ENCODE peak calls at places on chromosomes 3 and 15, in nine cellular contexts. One of them, this sample, is unnamed.

GRCh38 chr3:14534379-14535191 is 5.6 kb downstream of the GRIP2 start:
- DNase-seq in activated CD4-positive, alpha-beta memory T cell treated with anti-CD3 and anti-CD28 coated beads, Interleukin-2, amount 10 ng/mL, durations not matched to agents 7 days and 5 days: no peak
- DNase-seq in NCI-H1105 treated with DMSO at 0.1 percent for 48 hours: peak
- DNase-seq in choroid plexus epithelial cell: no peak
- DNase-seq in activated T-cell treated with anti-CD3 and anti-CD28 coated beads, Interleukin-2, amount 50 U/mL, for 1 hour: no peak
- DNase-seq in naive thymus-derived CD8-positive, alpha-beta T cell: no peak
- DNase-seq in T47D: no peak
- DNase-seq in T-helper 9 cell: no peak
- DNase-seq in naive B cell: no peak
- DNase-seq in this sample: peak

GRCh38 chr3:89679686-89680085 is 572.3 kb downstream of the EPHA3 start:
- DNase-seq in activated CD4-positive, alpha-beta memory T cell treated with anti-CD3 and anti-CD28 coated beads, Interleukin-2, amount 10 ng/mL, durations not matched to agents 7 days and 5 days: no peak
- DNase-seq in NCI-H1105 treated with DMSO at 0.1 percent for 48 hours: no peak
- DNase-seq in choroid plexus epithelial cell: no peak
- DNase-seq in activated T-cell treated with anti-CD3 and anti-CD28 coated beads, Interleukin-2, amount 50 U/mL, for 1 hour: no peak
- DNase-seq in naive thymus-derived CD8-positive, alpha-beta T cell: no peak
- DNase-seq in T47D: no peak
- DNase-seq in T-helper 9 cell: no peak
- DNase-seq in naive B cell: no peak
- DNase-seq in this sample: no peak

GRCh38 chr3:157079677-157080369 is 80.1 kb downstream of the CCNL1 start:
- DNase-seq in activated CD4-positive, alpha-beta memory T cell treated with anti-CD3 and anti-CD28 coated beads, Interleukin-2, amount 10 ng/mL, durations not matched to agents 7 days and 5 days: no peak
- DNase-seq in NCI-H1105 treated with DMSO at 0.1 percent for 48 hours: no peak
- DNase-seq in choroid plexus epithelial cell: peak
- DNase-seq in activated T-cell treated with anti-CD3 and anti-CD28 coated beads, Interleukin-2, amount 50 U/mL, for 1 hour: no peak
- DNase-seq in naive thymus-derived CD8-positive, alpha-beta T cell: no peak
- DNase-seq in T47D: no peak
- DNase-seq in T-helper 9 cell: no peak
- DNase-seq in naive B cell: no peak
- DNase-seq in this sample: no peak

GRCh38 chr3:192887701-192888100 is 30.0 kb downstream of the MB21D2 start:
- DNase-seq in activated CD4-positive, alpha-beta memory T cell treated with anti-CD3 and anti-CD28 coated beads, Interleukin-2, amount 10 ng/mL, durations not matched to agents 7 days and 5 days: peak
- DNase-seq in NCI-H1105 treated with DMSO at 0.1 percent for 48 hours: no peak
- DNase-seq in choroid plexus epithelial cell: no peak
- DNase-seq in activated T-cell treated with anti-CD3 and anti-CD28 coated beads, Interleukin-2, amount 50 U/mL, for 1 hour: no peak
- DNase-seq in naive thymus-derived CD8-positive, alpha-beta T cell: no peak
- DNase-seq in T47D: no peak
- DNase-seq in T-helper 9 cell: no peak
- DNase-seq in naive B cell: no peak
- DNase-seq in this sample: no peak

GRCh38 chr3:159765025-159765859 is 223.4 kb upstream of the IL12A start:
- DNase-seq in activated CD4-positive, alpha-beta memory T cell treated with anti-CD3 and anti-CD28 coated beads, Interleukin-2, amount 10 ng/mL, durations not matched to agents 7 days and 5 days: no peak
- DNase-seq in NCI-H1105 treated with DMSO at 0.1 percent for 48 hours: peak
- DNase-seq in choroid plexus epithelial cell: peak
- DNase-seq in activated T-cell treated with anti-CD3 and anti-CD28 coated beads, Interleukin-2, amount 50 U/mL, for 1 hour: no peak
- DNase-seq in naive thymus-derived CD8-positive, alpha-beta T cell: no peak
- DNase-seq in T47D: peak
- DNase-seq in T-helper 9 cell: no peak
- DNase-seq in naive B cell: peak
- DNase-seq in this sample: peak

GRCh38 chr3:56681963-56682457 is 1.1 kb downstream of the TASOR start:
- DNase-seq in activated CD4-positive, alpha-beta memory T cell treated with anti-CD3 and anti-CD28 coated beads, Interleukin-2, amount 10 ng/mL, durations not matched to agents 7 days and 5 days: no peak
- DNase-seq in NCI-H1105 treated with DMSO at 0.1 percent for 48 hours: no peak
- DNase-seq in choroid plexus epithelial cell: no peak
- DNase-seq in activated T-cell treated with anti-CD3 and anti-CD28 coated beads, Interleukin-2, amount 50 U/mL, for 1 hour: no peak
- DNase-seq in naive thymus-derived CD8-positive, alpha-beta T cell: no peak
- DNase-seq in T47D: no peak
- DNase-seq in T-helper 9 cell: no peak
- DNase-seq in naive B cell: no peak
- DNase-seq in this sample: no peak

GRCh38 chr3:65811050-65811766 is 227.5 kb downstream of the MAGI1 start:
- DNase-seq in activated CD4-positive, alpha-beta memory T cell treated with anti-CD3 and anti-CD28 coated beads, Interleukin-2, amount 10 ng/mL, durations not matched to agents 7 days and 5 days: no peak
- DNase-seq in NCI-H1105 treated with DMSO at 0.1 percent for 48 hours: no peak
- DNase-seq in choroid plexus epithelial cell: peak
- DNase-seq in activated T-cell treated with anti-CD3 and anti-CD28 coated beads, Interleukin-2, amount 50 U/mL, for 1 hour: no peak
- DNase-seq in naive thymus-derived CD8-positive, alpha-beta T cell: no peak
- DNase-seq in T47D: no peak
- DNase-seq in T-helper 9 cell: no peak
- DNase-seq in naive B cell: no peak
- DNase-seq in this sample: no peak

GRCh38 chr3:154885016-154885415 is 195.1 kb upstream of the MME start:
- DNase-seq in activated CD4-positive, alpha-beta memory T cell treated with anti-CD3 and anti-CD28 coated beads, Interleukin-2, amount 10 ng/mL, durations not matched to agents 7 days and 5 days: no peak
- DNase-seq in NCI-H1105 treated with DMSO at 0.1 percent for 48 hours: no peak
- DNase-seq in choroid plexus epithelial cell: peak
- DNase-seq in activated T-cell treated with anti-CD3 and anti-CD28 coated beads, Interleukin-2, amount 50 U/mL, for 1 hour: no peak
- DNase-seq in naive thymus-derived CD8-positive, alpha-beta T cell: no peak
- DNase-seq in T47D: no peak
- DNase-seq in T-helper 9 cell: no peak
- DNase-seq in naive B cell: no peak
- DNase-seq in this sample: no peak

GRCh38 chr3:11592460-11593298 is 51.0 kb downstream of the VGLL4 start:
- DNase-seq in activated CD4-positive, alpha-beta memory T cell treated with anti-CD3 and anti-CD28 coated beads, Interleukin-2, amount 10 ng/mL, durations not matched to agents 7 days and 5 days: no peak
- DNase-seq in NCI-H1105 treated with DMSO at 0.1 percent for 48 hours: no peak
- DNase-seq in choroid plexus epithelial cell: peak
- DNase-seq in activated T-cell treated with anti-CD3 and anti-CD28 coated beads, Interleukin-2, amount 50 U/mL, for 1 hour: no peak
- DNase-seq in naive thymus-derived CD8-positive, alpha-beta T cell: no peak
- DNase-seq in T47D: no peak
- DNase-seq in T-helper 9 cell: no peak
- DNase-seq in naive B cell: no peak
- DNase-seq in this sample: no peak

GRCh38 chr15:63483521-63484371 is 20.6 kb upstream of the USP3 start:
- DNase-seq in activated CD4-positive, alpha-beta memory T cell treated with anti-CD3 and anti-CD28 coated beads, Interleukin-2, amount 10 ng/mL, durations not matched to agents 7 days and 5 days: no peak
- DNase-seq in NCI-H1105 treated with DMSO at 0.1 percent for 48 hours: no peak
- DNase-seq in choroid plexus epithelial cell: peak
- DNase-seq in activated T-cell treated with anti-CD3 and anti-CD28 coated beads, Interleukin-2, amount 50 U/mL, for 1 hour: no peak
- DNase-seq in naive thymus-derived CD8-positive, alpha-beta T cell: no peak
- DNase-seq in T47D: no peak
- DNase-seq in T-helper 9 cell: no peak
- DNase-seq in naive B cell: no peak
- DNase-seq in this sample: no peak

GRCh38 chr3:108091498-108092259 is 848 bp upstream of the CD47 start:
- DNase-seq in activated CD4-positive, alpha-beta memory T cell treated with anti-CD3 and anti-CD28 coated beads, Interleukin-2, amount 10 ng/mL, durations not matched to agents 7 days and 5 days: no peak
- DNase-seq in NCI-H1105 treated with DMSO at 0.1 percent for 48 hours: no peak
- DNase-seq in choroid plexus epithelial cell: no peak
- DNase-seq in activated T-cell treated with anti-CD3 and anti-CD28 coated beads, Interleukin-2, amount 50 U/mL, for 1 hour: peak
- DNase-seq in naive thymus-derived CD8-positive, alpha-beta T cell: peak
- DNase-seq in T47D: peak
- DNase-seq in T-helper 9 cell: peak
- DNase-seq in naive B cell: no peak
- DNase-seq in this sample: peak

GRCh38 chr15:81106560-81106959 is 27.5 kb upstream of the CFAP161 start:
- DNase-seq in activated CD4-positive, alpha-beta memory T cell treated with anti-CD3 and anti-CD28 coated beads, Interleukin-2, amount 10 ng/mL, durations not matched to agents 7 days and 5 days: peak
- DNase-seq in NCI-H1105 treated with DMSO at 0.1 percent for 48 hours: peak
- DNase-seq in choroid plexus epithelial cell: peak
- DNase-seq in activated T-cell treated with anti-CD3 and anti-CD28 coated beads, Interleukin-2, amount 50 U/mL, for 1 hour: peak
- DNase-seq in naive thymus-derived CD8-positive, alpha-beta T cell: peak
- DNase-seq in T47D: peak
- DNase-seq in T-helper 9 cell: peak
- DNase-seq in naive B cell: peak
- DNase-seq in this sample: no peak

GRCh38 chr3:157738441-157738840 is 235.2 kb upstream of the VEPH1 start:
- DNase-seq in activated CD4-positive, alpha-beta memory T cell treated with anti-CD3 and anti-CD28 coated beads, Interleukin-2, amount 10 ng/mL, durations not matched to agents 7 days and 5 days: no peak
- DNase-seq in NCI-H1105 treated with DMSO at 0.1 percent for 48 hours: no peak
- DNase-seq in choroid plexus epithelial cell: no peak
- DNase-seq in activated T-cell treated with anti-CD3 and anti-CD28 coated beads, Interleukin-2, amount 50 U/mL, for 1 hour: no peak
- DNase-seq in naive thymus-derived CD8-positive, alpha-beta T cell: no peak
- DNase-seq in T47D: no peak
- DNase-seq in T-helper 9 cell: no peak
- DNase-seq in naive B cell: no peak
- DNase-seq in this sample: no peak

GRCh38 chr3:12741205-12741604 is 17.9 kb downstream of the TMEM40 start:
- DNase-seq in activated CD4-positive, alpha-beta memory T cell treated with anti-CD3 and anti-CD28 coated beads, Interleukin-2, amount 10 ng/mL, durations not matched to agents 7 days and 5 days: no peak
- DNase-seq in NCI-H1105 treated with DMSO at 0.1 percent for 48 hours: no peak
- DNase-seq in choroid plexus epithelial cell: no peak
- DNase-seq in activated T-cell treated with anti-CD3 and anti-CD28 coated beads, Interleukin-2, amount 50 U/mL, for 1 hour: no peak
- DNase-seq in naive thymus-derived CD8-positive, alpha-beta T cell: no peak
- DNase-seq in T47D: no peak
- DNase-seq in T-helper 9 cell: no peak
- DNase-seq in naive B cell: no peak
- DNase-seq in this sample: no peak

GRCh38 chr3:181709537-181710279 is 2.0 kb upstream of the SOX2 start:
- DNase-seq in activated CD4-positive, alpha-beta memory T cell treated with anti-CD3 and anti-CD28 coated beads, Interleukin-2, amount 10 ng/mL, durations not matched to agents 7 days and 5 days: peak
- DNase-seq in NCI-H1105 treated with DMSO at 0.1 percent for 48 hours: peak
- DNase-seq in choroid plexus epithelial cell: peak
- DNase-seq in activated T-cell treated with anti-CD3 and anti-CD28 coated beads, Interleukin-2, amount 50 U/mL, for 1 hour: peak
- DNase-seq in naive thymus-derived CD8-positive, alpha-beta T cell: no peak
- DNase-seq in T47D: peak
- DNase-seq in T-helper 9 cell: peak
- DNase-seq in naive B cell: peak
- DNase-seq in this sample: peak

GRCh38 chr3:149336925-149337324 is 3.5 kb upstream of the TM4SF18 start:
- DNase-seq in activated CD4-positive, alpha-beta memory T cell treated with anti-CD3 and anti-CD28 coated beads, Interleukin-2, amount 10 ng/mL, durations not matched to agents 7 days and 5 days: no peak
- DNase-seq in NCI-H1105 treated with DMSO at 0.1 percent for 48 hours: no peak
- DNase-seq in choroid plexus epithelial cell: no peak
- DNase-seq in activated T-cell treated with anti-CD3 and anti-CD28 coated beads, Interleukin-2, amount 50 U/mL, for 1 hour: no peak
- DNase-seq in naive thymus-derived CD8-positive, alpha-beta T cell: no peak
- DNase-seq in T47D: no peak
- DNase-seq in T-helper 9 cell: no peak
- DNase-seq in naive B cell: no peak
- DNase-seq in this sample: no peak

GRCh38 chr3:50333744-50334328 is 5.8 kb upstream of the TUSC2 start:
- DNase-seq in activated CD4-positive, alpha-beta memory T cell treated with anti-CD3 and anti-CD28 coated beads, Interleukin-2, amount 10 ng/mL, durations not matched to agents 7 days and 5 days: no peak
- DNase-seq in NCI-H1105 treated with DMSO at 0.1 percent for 48 hours: no peak
- DNase-seq in choroid plexus epithelial cell: peak
- DNase-seq in activated T-cell treated with anti-CD3 and anti-CD28 coated beads, Interleukin-2, amount 50 U/mL, for 1 hour: no peak
- DNase-seq in naive thymus-derived CD8-positive, alpha-beta T cell: no peak
- DNase-seq in T47D: no peak
- DNase-seq in T-helper 9 cell: no peak
- DNase-seq in naive B cell: no peak
- DNase-seq in this sample: no peak

GRCh38 chr3:106261915-106262683 is 393.3 kb upstream of the CBLB start:
- DNase-seq in activated CD4-positive, alpha-beta memory T cell treated with anti-CD3 and anti-CD28 coated beads, Interleukin-2, amount 10 ng/mL, durations not matched to agents 7 days and 5 days: no peak
- DNase-seq in NCI-H1105 treated with DMSO at 0.1 percent for 48 hours: no peak
- DNase-seq in choroid plexus epithelial cell: peak
- DNase-seq in activated T-cell treated with anti-CD3 and anti-CD28 coated beads, Interleukin-2, amount 50 U/mL, for 1 hour: no peak
- DNase-seq in naive thymus-derived CD8-positive, alpha-beta T cell: no peak
- DNase-seq in T47D: no peak
- DNase-seq in T-helper 9 cell: no peak
- DNase-seq in naive B cell: no peak
- DNase-seq in this sample: no peak

GRCh38 chr3:134074790-134075567 is 45.3 kb upstream of the SLCO2A1 start:
- DNase-seq in activated CD4-positive, alpha-beta memory T cell treated with anti-CD3 and anti-CD28 coated beads, Interleukin-2, amount 10 ng/mL, durations not matched to agents 7 days and 5 days: peak
- DNase-seq in NCI-H1105 treated with DMSO at 0.1 percent for 48 hours: no peak
- DNase-seq in choroid plexus epithelial cell: no peak
- DNase-seq in activated T-cell treated with anti-CD3 and anti-CD28 coated beads, Interleukin-2, amount 50 U/mL, for 1 hour: no peak
- DNase-seq in naive thymus-derived CD8-positive, alpha-beta T cell: no peak
- DNase-seq in T47D: no peak
- DNase-seq in T-helper 9 cell: no peak
- DNase-seq in naive B cell: no peak
- DNase-seq in this sample: peak

GRCh38 chr15:62736756-62737155 is 305.8 kb upstream of the TPM1 start:
- DNase-seq in activated CD4-positive, alpha-beta memory T cell treated with anti-CD3 and anti-CD28 coated beads, Interleukin-2, amount 10 ng/mL, durations not matched to agents 7 days and 5 days: no peak
- DNase-seq in NCI-H1105 treated with DMSO at 0.1 percent for 48 hours: no peak
- DNase-seq in choroid plexus epithelial cell: no peak
- DNase-seq in activated T-cell treated with anti-CD3 and anti-CD28 coated beads, Interleukin-2, amount 50 U/mL, for 1 hour: no peak
- DNase-seq in naive thymus-derived CD8-positive, alpha-beta T cell: no peak
- DNase-seq in T47D: no peak
- DNase-seq in T-helper 9 cell: no peak
- DNase-seq in naive B cell: no peak
- DNase-seq in this sample: no peak

GRCh38 chr3:25916286-25916685 is 126.4 kb downstream of the OXSM start:
- DNase-seq in activated CD4-positive, alpha-beta memory T cell treated with anti-CD3 and anti-CD28 coated beads, Interleukin-2, amount 10 ng/mL, durations not matched to agents 7 days and 5 days: no peak
- DNase-seq in NCI-H1105 treated with DMSO at 0.1 percent for 48 hours: peak
- DNase-seq in choroid plexus epithelial cell: no peak
- DNase-seq in activated T-cell treated with anti-CD3 and anti-CD28 coated beads, Interleukin-2, amount 50 U/mL, for 1 hour: no peak
- DNase-seq in naive thymus-derived CD8-positive, alpha-beta T cell: no peak
- DNase-seq in T47D: peak
- DNase-seq in T-helper 9 cell: no peak
- DNase-seq in naive B cell: no peak
- DNase-seq in this sample: no peak

GRCh38 chr15:82571722-82572222 is 31.5 kb upstream of the RPS17 start:
- DNase-seq in activated CD4-positive, alpha-beta memory T cell treated with anti-CD3 and anti-CD28 coated beads, Interleukin-2, amount 10 ng/mL, durations not matched to agents 7 days and 5 days: no peak
- DNase-seq in NCI-H1105 treated with DMSO at 0.1 percent for 48 hours: peak
- DNase-seq in choroid plexus epithelial cell: peak
- DNase-seq in activated T-cell treated with anti-CD3 and anti-CD28 coated beads, Interleukin-2, amount 50 U/mL, for 1 hour: no peak
- DNase-seq in naive thymus-derived CD8-positive, alpha-beta T cell: no peak
- DNase-seq in T47D: no peak
- DNase-seq in T-helper 9 cell: no peak
- DNase-seq in naive B cell: no peak
- DNase-seq in this sample: peak

GRCh38 chr3:113151475-113152031 is 59.8 kb upstream of the BOC start:
- DNase-seq in activated CD4-positive, alpha-beta memory T cell treated with anti-CD3 and anti-CD28 coated beads, Interleukin-2, amount 10 ng/mL, durations not matched to agents 7 days and 5 days: no peak
- DNase-seq in NCI-H1105 treated with DMSO at 0.1 percent for 48 hours: no peak
- DNase-seq in choroid plexus epithelial cell: peak
- DNase-seq in activated T-cell treated with anti-CD3 and anti-CD28 coated beads, Interleukin-2, amount 50 U/mL, for 1 hour: no peak
- DNase-seq in naive thymus-derived CD8-positive, alpha-beta T cell: no peak
- DNase-seq in T47D: no peak
- DNase-seq in T-helper 9 cell: no peak
- DNase-seq in naive B cell: no peak
- DNase-seq in this sample: peak

GRCh38 chr3:139537325-139537724 is 2.2 kb downstream of the RBP1 start:
- DNase-seq in activated CD4-positive, alpha-beta memory T cell treated with anti-CD3 and anti-CD28 coated beads, Interleukin-2, amount 10 ng/mL, durations not matched to agents 7 days and 5 days: no peak
- DNase-seq in NCI-H1105 treated with DMSO at 0.1 percent for 48 hours: no peak
- DNase-seq in choroid plexus epithelial cell: peak
- DNase-seq in activated T-cell treated with anti-CD3 and anti-CD28 coated beads, Interleukin-2, amount 50 U/mL, for 1 hour: no peak
- DNase-seq in naive thymus-derived CD8-positive, alpha-beta T cell: no peak
- DNase-seq in T47D: no peak
- DNase-seq in T-helper 9 cell: no peak
- DNase-seq in naive B cell: no peak
- DNase-seq in this sample: no peak

GRCh38 chr3:132522353-132522752 is 74.7 kb upstream of the ACKR4 start:
- DNase-seq in activated CD4-positive, alpha-beta memory T cell treated with anti-CD3 and anti-CD28 coated beads, Interleukin-2, amount 10 ng/mL, durations not matched to agents 7 days and 5 days: no peak
- DNase-seq in NCI-H1105 treated with DMSO at 0.1 percent for 48 hours: no peak
- DNase-seq in choroid plexus epithelial cell: no peak
- DNase-seq in activated T-cell treated with anti-CD3 and anti-CD28 coated beads, Interleukin-2, amount 50 U/mL, for 1 hour: no peak
- DNase-seq in naive thymus-derived CD8-positive, alpha-beta T cell: no peak
- DNase-seq in T47D: no peak
- DNase-seq in T-helper 9 cell: no peak
- DNase-seq in naive B cell: no peak
- DNase-seq in this sample: no peak

GRCh38 chr15:77475898-77476297 is 55.2 kb downstream of the HMG20A start:
- DNase-seq in activated CD4-positive, alpha-beta memory T cell treated with anti-CD3 and anti-CD28 coated beads, Interleukin-2, amount 10 ng/mL, durations not matched to agents 7 days and 5 days: no peak
- DNase-seq in NCI-H1105 treated with DMSO at 0.1 percent for 48 hours: peak
- DNase-seq in choroid plexus epithelial cell: no peak
- DNase-seq in activated T-cell treated with anti-CD3 and anti-CD28 coated beads, Interleukin-2, amount 50 U/mL, for 1 hour: no peak
- DNase-seq in naive thymus-derived CD8-positive, alpha-beta T cell: no peak
- DNase-seq in T47D: no peak
- DNase-seq in T-helper 9 cell: no peak
- DNase-seq in naive B cell: no peak
- DNase-seq in this sample: no peak

GRCh38 chr3:34009480-34009844 is 211.0 kb downstream of the PDCD6IP start:
- DNase-seq in activated CD4-positive, alpha-beta memory T cell treated with anti-CD3 and anti-CD28 coated beads, Interleukin-2, amount 10 ng/mL, durations not matched to agents 7 days and 5 days: no peak
- DNase-seq in NCI-H1105 treated with DMSO at 0.1 percent for 48 hours: no peak
- DNase-seq in choroid plexus epithelial cell: peak
- DNase-seq in activated T-cell treated with anti-CD3 and anti-CD28 coated beads, Interleukin-2, amount 50 U/mL, for 1 hour: no peak
- DNase-seq in naive thymus-derived CD8-positive, alpha-beta T cell: no peak
- DNase-seq in T47D: no peak
- DNase-seq in T-helper 9 cell: no peak
- DNase-seq in naive B cell: no peak
- DNase-seq in this sample: no peak

GRCh38 chr3:138593488-138594149 is 441 bp downstream of the CEP70 start:
- DNase-seq in activated CD4-positive, alpha-beta memory T cell treated with anti-CD3 and anti-CD28 coated beads, Interleukin-2, amount 10 ng/mL, durations not matched to agents 7 days and 5 days: no peak
- DNase-seq in NCI-H1105 treated with DMSO at 0.1 percent for 48 hours: no peak
- DNase-seq in choroid plexus epithelial cell: no peak
- DNase-seq in activated T-cell treated with anti-CD3 and anti-CD28 coated beads, Interleukin-2, amount 50 U/mL, for 1 hour: peak
- DNase-seq in naive thymus-derived CD8-positive, alpha-beta T cell: no peak
- DNase-seq in T47D: peak
- DNase-seq in T-helper 9 cell: no peak
- DNase-seq in naive B cell: no peak
- DNase-seq in this sample: no peak

GRCh38 chr3:38131621-38132369 is 5.1 kb downstream of the ACAA1 start:
- DNase-seq in activated CD4-positive, alpha-beta memory T cell treated with anti-CD3 and anti-CD28 coated beads, Interleukin-2, amount 10 ng/mL, durations not matched to agents 7 days and 5 days: peak
- DNase-seq in NCI-H1105 treated with DMSO at 0.1 percent for 48 hours: no peak
- DNase-seq in choroid plexus epithelial cell: peak
- DNase-seq in activated T-cell treated with anti-CD3 and anti-CD28 coated beads, Interleukin-2, amount 50 U/mL, for 1 hour: peak
- DNase-seq in naive thymus-derived CD8-positive, alpha-beta T cell: no peak
- DNase-seq in T47D: peak
- DNase-seq in T-helper 9 cell: no peak
- DNase-seq in naive B cell: no peak
- DNase-seq in this sample: no peak

GRCh38 chr3:6204891-6205290 is 656.0 kb upstream of the GRM7 start:
- DNase-seq in activated CD4-positive, alpha-beta memory T cell treated with anti-CD3 and anti-CD28 coated beads, Interleukin-2, amount 10 ng/mL, durations not matched to agents 7 days and 5 days: no peak
- DNase-seq in NCI-H1105 treated with DMSO at 0.1 percent for 48 hours: no peak
- DNase-seq in choroid plexus epithelial cell: no peak
- DNase-seq in activated T-cell treated with anti-CD3 and anti-CD28 coated beads, Interleukin-2, amount 50 U/mL, for 1 hour: no peak
- DNase-seq in naive thymus-derived CD8-positive, alpha-beta T cell: no peak
- DNase-seq in T47D: no peak
- DNase-seq in T-helper 9 cell: no peak
- DNase-seq in naive B cell: peak
- DNase-seq in this sample: no peak

GRCh38 chr3:113606539-113607218 is 74.3 kb downstream of the SIDT1 start:
- DNase-seq in activated CD4-positive, alpha-beta memory T cell treated with anti-CD3 and anti-CD28 coated beads, Interleukin-2, amount 10 ng/mL, durations not matched to agents 7 days and 5 days: peak
- DNase-seq in NCI-H1105 treated with DMSO at 0.1 percent for 48 hours: no peak
- DNase-seq in choroid plexus epithelial cell: no peak
- DNase-seq in activated T-cell treated with anti-CD3 and anti-CD28 coated beads, Interleukin-2, amount 50 U/mL, for 1 hour: peak
- DNase-seq in naive thymus-derived CD8-positive, alpha-beta T cell: peak
- DNase-seq in T47D: no peak
- DNase-seq in T-helper 9 cell: no peak
- DNase-seq in naive B cell: peak
- DNase-seq in this sample: no peak

This sample was measured in kidney.